ENCODE peak calls at places on chromosomes 2 and 18, in eight cellular contexts. G is AG04450, P is lower lobe of right lung, O is uterus, T is cardiac fibroblast, D is D721Med, Z is RWPE1, Q is bronchial epithelial cell. X is an unnamed sample.

GRCh38 chr2:235433860-235434259 is 60.0 kb upstream of the AGAP1 start:
- DNase-seq in G (no peak), P (no peak), O (peak), T (peak), D (no peak), Z (no peak), Q (no peak), X (peak)

GRCh38 chr2:16425462-16426336 is 239.9 kb downstream of the CYRIA start:
- DNase-seq in G (no peak), P (peak), O (no peak), T (no peak), D (no peak), Z (peak), Q (peak), X (no peak)

GRCh38 chr18:77067315-77068061 is 65.1 kb downstream of the MBP start:
- DNase-seq in G (peak), P (peak), O (peak), T (peak), D (no peak), Z (peak), Q (peak), X (no peak)

GRCh38 chr2:25851740-25852503 is 26.4 kb downstream of the ASXL2 start:
- DNase-seq in G (peak), P (no peak), O (no peak), T (peak), D (no peak), Z (peak), Q (peak), X (no peak)

GRCh38 chr2:19673213-19673791 is 228.5 kb downstream of the TTC32 start:
- DNase-seq in G (no peak), P (no peak), O (peak), T (peak), D (no peak), Z (no peak), Q (peak), X (no peak)

GRCh38 chr18:58996131-58996632 is 131.5 kb downstream of the ZNF532 start:
- DNase-seq in G (peak), P (no peak), O (no peak), T (peak), D (no peak), Z (no peak), Q (peak), X (no peak)

GRCh38 chr2:236177604-236177966 is 9.4 kb upstream of the GBX2 start:
- DNase-seq in G (no peak), P (no peak), O (no peak), T (peak), D (no peak), Z (no peak), Q (no peak), X (no peak)

GRCh38 chr2:239819974-239820555 is 205.1 kb downstream of the NDUFA10 start:
- DNase-seq in G (no peak), P (no peak), O (no peak), T (no peak), D (no peak), Z (no peak), Q (peak), X (no peak)

GRCh38 chr2:187581125-187581896 is 27.1 kb upstream of the TFPI start:
- DNase-seq in G (no peak), P (no peak), O (no peak), T (peak), D (no peak), Z (peak), Q (peak), X (no peak)

GRCh38 chr2:173021939-173022371 is 53.7 kb upstream of the MAP3K20 start:
- DNase-seq in G (no peak), P (no peak), O (no peak), T (peak), D (no peak), Z (peak), Q (peak), X (no peak)

GRCh38 chr18:64103979-64104378 is 44.9 kb downstream of the LINC00305 start:
- DNase-seq in G (no peak), P (no peak), O (no peak), T (no peak), D (no peak), Z (no peak), Q (no peak), X (no peak)

GRCh38 chr2:222982909-222983265 is 69.1 kb upstream of the KCNE4 start:
- DNase-seq in G (no peak), P (no peak), O (no peak), T (no peak), D (no peak), Z (no peak), Q (no peak), X (no peak)

GRCh38 chr2:41543726-41544125 is 504.1 kb upstream of the PKDCC start:
- DNase-seq in G (no peak), P (no peak), O (no peak), T (no peak), D (no peak), Z (no peak), Q (no peak), X (no peak)

GRCh38 chr2:45930396-45930792 is 278.9 kb downstream of the PRKCE start:
- DNase-seq in G (peak), P (no peak), O (no peak), T (peak), D (no peak), Z (peak), Q (no peak), X (no peak)

GRCh38 chr18:78587626-78588600 is 391.7 kb upstream of the SALL3 start:
- DNase-seq in G (no peak), P (no peak), O (no peak), T (no peak), D (no peak), Z (no peak), Q (no peak), X (no peak)

GRCh38 chr2:18645315-18645714 is 55.9 kb upstream of the NT5C1B start:
- DNase-seq in G (no peak), P (no peak), O (no peak), T (peak), D (no peak), Z (no peak), Q (peak), X (no peak)

GRCh38 chr2:101396352-101396717 is 9.0 kb upstream of the CREG2 start:
- DNase-seq in G (peak), P (no peak), O (no peak), T (peak), D (no peak), Z (peak), Q (peak), X (no peak)

GRCh38 chr18:52716926-52717325 is 376.9 kb downstream of the DCC start:
- DNase-seq in G (no peak), P (no peak), O (no peak), T (peak), D (no peak), Z (peak), Q (peak), X (no peak)

GRCh38 chr2:61017556-61018318 is at the start of the genes PEX13 and PUS10:
- DNase-seq in G (peak), P (peak), O (peak), T (peak), D (peak), Z (peak), Q (peak), X (peak)

GRCh38 chr18:54794819-54795218 is 33.5 kb upstream of the RAB27B start:
- DNase-seq in G (no peak), P (no peak), O (no peak), T (peak), D (no peak), Z (no peak), Q (no peak), X (no peak)

GRCh38 chr2:148350211-148350610 is 294.3 kb upstream of the EPC2 start:
- DNase-seq in G (no peak), P (no peak), O (no peak), T (no peak), D (no peak), Z (no peak), Q (no peak), X (no peak)

GRCh38 chr18:31099490-31100230 is 2.6 kb downstream of the DSC2 start:
- DNase-seq in G (no peak), P (no peak), O (no peak), T (no peak), D (no peak), Z (no peak), Q (no peak), X (no peak)

GRCh38 chr2:75099521-75099922 is 99.8 kb downstream of the TACR1 start:
- DNase-seq in G (no peak), P (no peak), O (no peak), T (no peak), D (no peak), Z (no peak), Q (no peak), X (no peak)

GRCh38 chr2:156930423-156930822 is 327.1 kb upstream of the GALNT5 start:
- DNase-seq in G (no peak), P (no peak), O (no peak), T (no peak), D (no peak), Z (no peak), Q (no peak), X (no peak)

GRCh38 chr2:69637923-69638322 is 5.6 kb downstream of the AAK1 start:
- DNase-seq in G (no peak), P (no peak), O (no peak), T (no peak), D (no peak), Z (no peak), Q (no peak), X (no peak)

DNA sequence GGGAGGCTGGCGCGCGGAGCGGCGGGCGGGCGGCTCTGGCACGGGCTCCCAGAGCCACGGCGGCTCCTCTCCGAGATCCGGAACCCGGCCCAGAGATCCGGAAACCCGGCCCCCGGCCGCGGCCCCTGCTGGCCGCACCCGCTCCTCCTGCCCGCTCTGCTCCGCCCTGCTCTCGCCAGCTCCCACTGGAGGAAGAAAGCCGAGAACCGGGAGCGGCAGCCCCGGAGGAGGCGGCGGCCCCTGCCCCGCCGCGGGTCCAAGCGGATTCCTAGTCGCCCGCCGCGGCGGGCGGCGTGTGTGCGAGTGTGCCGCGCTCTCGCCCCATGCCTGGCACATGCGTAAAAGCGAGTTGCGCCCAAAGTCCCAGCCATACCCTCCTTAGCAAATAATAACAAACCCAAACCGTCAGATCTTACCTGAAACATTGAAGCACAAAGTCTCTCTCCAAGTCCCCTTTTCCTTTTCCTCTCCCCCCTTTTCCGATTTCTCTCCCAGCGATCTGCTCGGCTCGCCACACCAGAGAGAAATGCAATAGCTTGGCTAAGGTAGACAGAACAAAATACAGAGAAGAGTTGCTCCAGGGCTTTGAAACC is 108.7 kb upstream of the KCTD1 start:
- DNase-seq in G (peak), P (peak), O (peak), T (peak), D (no peak), Z (peak), Q (peak), X (peak)
- TF ChIP-seq CTCF in G (peak), P (peak), O (peak), T (peak), D (no peak), Z (no peak), Q (peak), X (no peak)

GRCh38 chr2:124092685-124093084 is 67.6 kb downstream of the CNTNAP5 start:
- DNase-seq in G (no peak), P (no peak), O (no peak), T (no peak), D (no peak), Z (no peak), Q (no peak), X (no peak)
- TF ChIP-seq CTCF in G (no peak), P (no peak), O (no peak), T (no peak), D (no peak), Z (no peak), Q (no peak), X (no peak)

DNA sequence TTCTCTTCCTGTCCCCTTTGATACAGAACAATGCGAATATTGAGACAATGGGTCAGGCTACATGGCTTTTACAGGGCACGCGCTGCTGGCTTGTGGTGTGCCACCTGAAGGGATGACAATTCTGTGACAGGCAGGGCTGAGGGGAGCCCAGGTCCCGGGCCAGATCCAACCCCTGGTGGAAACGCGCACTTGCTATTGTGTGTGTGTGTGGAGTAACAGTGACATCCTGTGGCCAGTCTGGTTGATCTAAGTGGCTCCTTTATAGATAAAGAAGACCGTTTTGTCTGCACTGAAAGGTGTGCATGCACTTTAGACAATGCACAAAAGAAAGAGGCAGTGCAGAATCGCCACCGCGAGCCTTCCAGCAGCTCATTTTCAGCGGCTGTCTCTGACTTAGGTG is 273.6 kb downstream of the HRH4 start:
- DNase-seq in G (no peak), P (no peak), O (no peak), T (no peak), D (no peak), Z (no peak), Q (no peak), X (no peak)
- TF ChIP-seq CTCF in G (no peak), P (no peak), O (no peak), T (no peak), D (peak), Z (no peak), Q (no peak), X (no peak)

GRCh38 chr2:37281916-37282315 is 42.7 kb downstream of the PRKD3 start:
- DNase-seq in G (no peak), P (no peak), O (no peak), T (no peak), D (no peak), Z (no peak), Q (no peak), X (no peak)
- TF ChIP-seq CTCF in G (no peak), P (no peak), O (no peak), T (peak), D (peak), Z (no peak), Q (peak), X (no peak)

GRCh38 chr2:127051116-127051779 is 55.7 kb downstream of the BIN1 start:
- DNase-seq in G (no peak), P (peak), O (no peak), T (no peak), D (no peak), Z (no peak), Q (no peak), X (no peak)
- TF ChIP-seq CTCF in G (no peak), P (no peak), O (no peak), T (no peak), D (no peak), Z (no peak), Q (no peak), X (no peak)

GRCh38 chr2:175030380-175031271 is 25.4 kb upstream of the CHN1 start:
- DNase-seq in G (peak), P (no peak), O (peak), T (peak), D (no peak), Z (peak), Q (peak), X (no peak)
- TF ChIP-seq CTCF in G (peak), P (no peak), O (peak), T (peak), D (peak), Z (peak), Q (peak), X (no peak)

DNA sequence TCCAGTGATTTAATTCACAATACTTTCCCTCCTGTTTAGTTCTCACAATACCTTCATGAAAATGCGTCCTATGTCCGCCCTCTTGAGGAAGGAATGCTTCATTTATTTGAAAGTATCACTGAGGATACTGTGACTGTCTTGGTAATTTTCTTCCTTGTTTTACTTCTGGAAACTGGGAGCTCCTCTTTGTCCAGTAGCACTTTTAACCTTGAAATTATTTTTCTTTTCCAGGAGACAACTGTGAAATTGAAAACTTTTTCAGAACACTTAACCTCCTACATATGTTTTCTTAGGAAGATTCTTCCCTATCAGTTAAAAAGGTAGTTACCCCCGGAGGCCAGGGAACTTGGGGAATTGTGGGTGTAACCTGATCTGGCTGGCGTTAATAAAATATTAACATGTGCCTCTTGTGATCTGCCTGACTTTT is 58.9 kb upstream of the STON1 start:
- DNase-seq in G (no peak), P (no peak), O (peak), T (peak), D (no peak), Z (peak), Q (peak), X (no peak)
- TF ChIP-seq CTCF in G (peak), P (peak), O (peak), T (peak), D (peak), Z (peak), Q (peak), X (no peak)

GRCh38 chr2:228653884-228654283 is 472.4 kb upstream of the SPHKAP start:
- DNase-seq in G (no peak), P (no peak), O (no peak), T (no peak), D (no peak), Z (no peak), Q (no peak), X (no peak)

GRCh38 chr2:228654707-228655106 is 473.2 kb upstream of the SPHKAP start:
- DNase-seq in G (no peak), P (no peak), O (no peak), T (no peak), D (no peak), Z (no peak), Q (peak), X (no peak)

GRCh38 chr2:228658998-228659397 is 477.5 kb upstream of the SPHKAP start:
- DNase-seq in G (peak), P (no peak), O (no peak), T (peak), D (no peak), Z (no peak), Q (peak), X (no peak)

GRCh38 chr2:228655341-228655740 is 473.9 kb upstream of the SPHKAP start:
- DNase-seq in G (no peak), P (no peak), O (no peak), T (no peak), D (no peak), Z (no peak), Q (peak), X (no peak)

GRCh38 chr2:228657807-228658402 is 476.4 kb upstream of the SPHKAP start:
- DNase-seq in G (no peak), P (no peak), O (no peak), T (peak), D (no peak), Z (peak), Q (peak), X (no peak)
- TF ChIP-seq CTCF in G (peak), P (peak), O (peak), T (peak), D (peak), Z (peak), Q (peak), X (no peak)